ENCODE peak calls at places on chromosomes 7 and 10, in seven cellular contexts. F is brain microvascular endothelial cell, L is HCT116, U is choroid plexus epithelial cell, H is prostate gland, E is OCI-LY7, I is ovary. A is an unnamed sample.

GRCh38 chr7:93817561-93817960 is 73.0 kb downstream of the TFPI2 start:
- DNase-seq in F (peak; percentile 13), L (no peak), U (peak; percentile 13), H (no peak), E (no peak), I (no peak), A (no peak)

GRCh38 chr7:15747187-15748111 is 61.0 kb upstream of the MEOX2 start:
- DNase-seq in F (no peak), L (no peak), U (peak; percentile 26), H (no peak), E (no peak), I (peak; percentile 13), A (peak; percentile 11)

GRCh38 chr10:36675458-36675880 is 449.9 kb upstream of the ANKRD30A start:
- DNase-seq in F (peak; percentile 83), L (no peak), U (peak; percentile 76), H (no peak), E (no peak), I (no peak), A (no peak)

GRCh38 chr10:34581871-34582532 is 233.1 kb downstream of the PARD3 start:
- DNase-seq in F (no peak), L (no peak), U (peak; percentile 59), H (no peak), E (no peak), I (no peak), A (no peak)

GRCh38 chr7:44194069-44194468 is 4.8 kb upstream of the GCK start:
- DNase-seq in F (peak; percentile 47), L (no peak), U (peak; percentile 26), H (no peak), E (no peak), I (no peak), A (no peak)

GRCh38 chr7:2524808-2525140 is 5.2 kb downstream of the LFNG start:
- DNase-seq in F (no peak), L (no peak), U (no peak), H (no peak), E (no peak), I (no peak), A (no peak)

GRCh38 chr10:61994404-61995031 is 93.0 kb downstream of the ARID5B start:
- DNase-seq in F (no peak), L (no peak), U (no peak), H (no peak), E (no peak), I (no peak), A (no peak)

GRCh38 chr7:42502022-42502421 is 265.0 kb upstream of the GLI3 start:
- DNase-seq in F (peak; percentile 35), L (no peak), U (peak; percentile 21), H (no peak), E (no peak), I (no peak), A (no peak)

GRCh38 chr10:8159628-8160165 is 105.2 kb downstream of the GATA3 start:
- DNase-seq in F (no peak), L (no peak), U (no peak), H (no peak), E (no peak), I (no peak), A (no peak)

GRCh38 chr7:86534641-86535040 is 109.1 kb upstream of the GRM3 start:
- DNase-seq in F (no peak), L (no peak), U (no peak), H (no peak), E (no peak), I (no peak), A (no peak)

GRCh38 chr7:34070486-34071323 is 165.4 kb downstream of the BMPER start:
- DNase-seq in F (peak; percentile 67), L (no peak), U (peak; percentile 73), H (no peak), E (no peak), I (no peak), A (no peak)

GRCh38 chr7:74684921-74685320 is 27.4 kb downstream of the GTF2I start:
- DNase-seq in F (no peak), L (no peak), U (no peak), H (no peak), E (no peak), I (no peak), A (no peak)

GRCh38 chr7:8365499-8366110 is 67.8 kb upstream of the NXPH1 start:
- DNase-seq in F (no peak), L (peak; percentile 35), U (no peak), H (no peak), E (peak; percentile 7), I (no peak), A (no peak)

GRCh38 chr10:1567742-1568495 is 169.4 kb downstream of the ADARB2 start:
- DNase-seq in F (no peak), L (no peak), U (no peak), H (no peak), E (no peak), I (no peak), A (no peak)

GRCh38 chr7:36300696-36301350 is 88.8 kb upstream of the ANLN start:
- DNase-seq in F (no peak), L (no peak), U (no peak), H (no peak), E (no peak), I (no peak), A (no peak)

GRCh38 chr7:66353547-66353946 is 148.4 kb downstream of the TPST1 start:
- DNase-seq in F (no peak), L (no peak), U (peak; percentile 77), H (no peak), E (no peak), I (no peak), A (no peak)

GRCh38 chr7:44287488-44288380 is 37.7 kb downstream of the CAMK2B start:
- DNase-seq in F (no peak), L (no peak), U (no peak), H (no peak), E (no peak), I (peak; percentile 13), A (no peak)

GRCh38 chr7:22386206-22386858 is 29.4 kb upstream of the RAPGEF5 start:
- DNase-seq in F (no peak), L (no peak), U (no peak), H (no peak), E (no peak), I (no peak), A (no peak)

GRCh38 chr7:134766779-134767566 is 12.5 kb upstream of the CALD1 start:
- DNase-seq in F (peak; percentile 60), L (no peak), U (peak; percentile 86), H (no peak), E (peak; percentile 77), I (peak; percentile 45), A (no peak)

GRCh38 chr10:30786131-30786530 is 156.6 kb upstream of the LYZL2 start:
- DNase-seq in F (no peak), L (no peak), U (no peak), H (no peak), E (no peak), I (no peak), A (no peak)

GRCh38 chr10:88150338-88150737 is 286.9 kb downstream of the PTEN start:
- DNase-seq in F (peak; percentile 84), L (no peak), U (peak; percentile 45), H (no peak), E (no peak), I (no peak), A (no peak)

GRCh38 chr10:80382989-80383388 is 25.4 kb upstream of the PRXL2A start:
- DNase-seq in F (peak; percentile 28), L (peak; percentile 49), U (peak; percentile 66), H (peak; percentile 21), E (peak; percentile 59), I (peak; percentile 28), A (peak; percentile 41)

GRCh38 chr7:33191326-33191725 is 62.0 kb downstream of the BBS9 start:
- DNase-seq in F (no peak), L (no peak), U (no peak), H (no peak), E (peak; percentile 10), I (no peak), A (no peak)

GRCh38 chr7:116461500-116461899 is 38.0 kb upstream of the CAV2 start:
- DNase-seq in F (no peak), L (no peak), U (no peak), H (no peak), E (no peak), I (no peak), A (no peak)
- TF ChIP-seq CTCF in F (peak; percentile 7), L (no peak), U (peak; percentile 50), H (no peak), E (no peak), I (no peak), A (no peak)

GRCh38 chr10:20633721-20634120 is 263.4 kb downstream of the NEBL start:
- DNase-seq in F (no peak), L (no peak), U (no peak), H (no peak), E (no peak), I (no peak), A (no peak)
- H3K4me3 ChIP-seq in F (no peak overlapping the region), L (no peak overlapping the region), U (no peak overlapping the region), H (no peak overlapping the region), E (no peak overlapping the region), I (no peak overlapping the region), A (no peak overlapping the region)

GRCh38 chr10:115093776-115094361 is 704 bp downstream of the ATRNL1 start:
- DNase-seq in F (no peak), L (no peak), U (peak; percentile 16), H (no peak), E (no peak), I (peak; percentile 60), A (no peak)
- TF ChIP-seq CTCF in F (peak; percentile 36), L (no peak), U (peak; percentile 31), H (no peak), E (no peak), I (no peak), A (peak; percentile 27)

DNA sequence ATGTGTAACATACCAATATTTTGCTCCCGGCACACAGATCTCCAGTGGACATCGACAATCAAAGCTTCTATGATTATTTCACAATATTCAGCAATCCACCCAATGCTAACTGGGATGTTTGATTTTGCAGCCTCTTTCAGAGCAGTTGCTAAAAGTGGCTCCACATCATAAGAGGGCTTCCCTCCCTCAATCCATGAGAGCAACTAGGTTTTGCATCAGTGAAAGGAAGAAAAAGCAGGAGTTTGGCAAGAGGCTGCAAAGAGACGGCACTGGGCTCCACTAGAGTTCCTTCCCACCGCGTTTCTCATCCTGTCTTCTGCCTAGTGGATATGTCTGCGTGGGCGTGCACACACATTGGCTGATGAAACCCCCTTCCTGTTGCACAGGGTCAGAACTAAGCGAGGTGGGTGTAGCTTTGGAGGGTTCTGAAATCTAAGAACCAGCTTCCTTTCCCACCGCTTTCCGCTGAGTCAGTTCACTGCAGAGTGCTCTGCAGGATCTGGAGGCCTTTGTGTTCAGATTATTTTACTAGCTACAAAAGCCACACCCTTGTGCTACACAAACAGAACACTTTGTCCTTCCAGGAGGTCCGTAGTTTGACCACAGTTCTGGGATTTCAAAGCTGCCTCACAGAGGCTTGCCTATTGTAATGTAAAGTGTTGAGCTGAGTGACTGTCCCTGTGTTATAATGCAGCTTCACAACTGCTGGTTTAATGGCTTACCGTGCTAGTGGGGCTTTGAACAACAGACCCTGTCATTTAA is 28.1 kb downstream of the ARL4A start:
- DNase-seq in F (peak; percentile 96), L (peak; percentile 77), U (peak; percentile 99), H (peak; percentile 89), E (no peak), I (peak; percentile 29), A (peak; percentile 71)
- H3K4me3 ChIP-seq in F (peak overlapping the region; percentile 32), L (peak overlapping the region; percentile 31), U (peak overlapping the region; percentile 42), H (peak overlapping the region; percentile 23), E (no peak overlapping the region), I (no peak overlapping the region), A (peak overlapping the region; percentile 40)

A was measured in heart right ventricle.